ENCODE peak calls at places on chromosome 1, in eight cellular contexts. X is nucleus accumbens; Y is foreskin fibroblast; N is activated T-helper 1 cell treated with anti-CD3 and anti-CD28 coated beads, Interleukin-12 subunit alpha, Interleukin-12 subunit beta, Interleukin-2, Interleukin-4 antibody, amounts not matched to agents 30 ng/mL and 10 ng/mL and 1 ng/mL, durations not matched to agents 14 hours and 24 hours and 36 hours; D is AG10803; L is RCC 7860; I is RPMI8226; O is heart left ventricle. J is an unnamed sample.
A peak's percentile ranks its signal among the peaks of the same experiment; 100 is the strongest.

GRCh38 chr1:199113265-199113869 is 474.5 kb downstream of the PTPRC start:
- DNase-seq in X (peak; percentile 13), Y (peak; percentile 75), N (peak; percentile 58), D (peak; percentile 67), L (peak; percentile 18), I (peak; percentile 59), O (peak; percentile 75), J (peak; percentile 58)

GRCh38 chr1:4318720-4319119 is 335.7 kb upstream of the AJAP1 start:
- DNase-seq in X (no peak), Y (no peak), N (no peak), D (no peak), L (no peak), I (no peak), O (no peak), J (no peak)

GRCh38 chr1:24884751-24885150 is 45.3 kb downstream of the RUNX3 start:
- DNase-seq in X (no peak), Y (no peak), N (no peak), D (no peak), L (no peak), I (no peak), O (no peak), J (no peak)

GRCh38 chr1:12184008-12184681 is 17.4 kb downstream of the TNFRSF1B start:
- DNase-seq in X (peak; percentile 29), Y (peak; percentile 66), N (no peak), D (peak; percentile 83), L (no peak), I (no peak), O (peak; percentile 93), J (peak; percentile 76)

GRCh38 chr1:229440821-229441537 is 7.1 kb upstream of the ACTA1 start:
- DNase-seq in X (no peak), Y (peak; percentile 69), N (peak; percentile 17), D (peak; percentile 42), L (peak; percentile 93), I (no peak), O (no peak), J (peak; percentile 69)

GRCh38 chr1:227888404-227889046 is 59.2 kb downstream of the WNT9A start:
- DNase-seq in X (no peak), Y (no peak), N (no peak), D (no peak), L (no peak), I (no peak), O (no peak), J (no peak)

GRCh38 chr1:185420588-185421081 is 103.6 kb upstream of the IVNS1ABP start:
- DNase-seq in X (no peak), Y (no peak), N (peak; percentile 49), D (no peak), L (no peak), I (no peak), O (no peak), J (no peak)

GRCh38 chr1:88330201-88330600 is 353.9 kb upstream of the PKN2 start:
- DNase-seq in X (no peak), Y (no peak), N (no peak), D (no peak), L (no peak), I (no peak), O (no peak), J (no peak)

GRCh38 chr1:98766241-98766640 is 104.7 kb downstream of the SNX7 start:
- DNase-seq in X (no peak), Y (no peak), N (no peak), D (no peak), L (no peak), I (peak; percentile 5), O (no peak), J (no peak)

GRCh38 chr1:113846391-113847035 is 25.0 kb downstream of the PTPN22 start:
- DNase-seq in X (no peak), Y (no peak), N (no peak), D (no peak), L (no peak), I (no peak), O (no peak), J (no peak)